ENCODE peak calls at places on chromosome 1, in seven cellular contexts. R is KG1, K is left cardiac atrium, O is progenitor cell of endocrine pancreas, H is psoas muscle, V is H54, U is hypothalamus. S is an unnamed sample.
A peak's percentile ranks its signal among the peaks of the same experiment; 100 is the strongest.

GRCh38 chr1:173531069-173531693 is 54.0 kb downstream of the PRDX6 start:
- DNase-seq in H (no peak), V (no peak), R (no peak), U (peak; percentile 32), O (no peak), K (no peak), S (no peak)

GRCh38 chr1:224747578-224747977 is 131.5 kb downstream of the CNIH3 start:
- DNase-seq in O (no peak), H (no peak), U (no peak), K (no peak), R (peak; percentile 19), V (peak; percentile 26), S (no peak)

GRCh38 chr1:111649648-111650047 is 30.1 kb downstream of the RAP1A start:
- DNase-seq in H (no peak), R (no peak), K (no peak), U (no peak), V (no peak), O (no peak), S (no peak)

GRCh38 chr1:32400876-32401631 is 6.8 kb upstream of the BSDC1 start:
- DNase-seq in R (peak; percentile 29), H (peak; percentile 86), O (peak; percentile 77), K (peak; percentile 93), U (peak; percentile 81), V (peak; percentile 82), S (peak; percentile 94)

GRCh38 chr1:154213274-154213673 is 7.1 kb upstream of the CFAP141 start:
- DNase-seq in R (no peak), V (peak; percentile 64), H (no peak), O (no peak), K (no peak), U (no peak), S (no peak)

GRCh38 chr1:245448858-245449534 is 294.2 kb downstream of the KIF26B start:
- DNase-seq in V (no peak), U (no peak), R (no peak), K (no peak), H (no peak), O (no peak), S (no peak)

GRCh38 chr1:33346921-33347649 is 26.2 kb upstream of the A3GALT2 start:
- DNase-seq in R (no peak), K (peak; percentile 81), V (peak; percentile 92), O (no peak), U (no peak), H (peak; percentile 71), S (peak; percentile 72)

GRCh38 chr1:20728371-20729154 is 3.9 kb downstream of the SH2D5 start:
- DNase-seq in V (no peak), H (no peak), U (no peak), O (no peak), R (no peak), K (no peak), S (no peak)

GRCh38 chr1:201711811-201712210 is 117.1 kb upstream of the IPO9 start:
- DNase-seq in V (no peak), H (no peak), R (no peak), O (no peak), K (no peak), U (no peak), S (no peak)

GRCh38 chr1:58664881-58665280 is 35.0 kb downstream of the MYSM1 start:
- DNase-seq in K (no peak), O (no peak), V (no peak), R (no peak), H (no peak), U (no peak), S (no peak)

GRCh38 chr1:89126602-89127001 is 688 bp upstream of the GBP2 start:
- DNase-seq in O (no peak), R (peak; percentile 7), K (no peak), V (no peak), U (no peak), H (no peak), S (no peak)

S was measured in right cardiac atrium.